ENCODE peak calls at places on chromosomes 2 and 18, in six cellular contexts. X is uterus, U is astrocyte, F is GM23338, I is bronchial epithelial cell, D is left ventricle myocardium inferior. C is an unnamed sample.
A peak's percentile ranks its signal among the peaks of the same experiment; 100 is the strongest.

GRCh38 chr2:883260-884026 is 67.2 kb upstream of the SNTG2 start:
- DNase-seq in D (no peak), F (no peak), I (no peak), X (no peak), U (no peak), C (no peak)

GRCh38 chr2:166539340-166540162 is 45.5 kb upstream of the SCN7A start:
- DNase-seq in I (peak; percentile 69), F (peak; percentile 75), D (no peak), U (peak; percentile 42), X (no peak), C (peak; percentile 5)

GRCh38 chr2:205699554-205700289 is 17.4 kb downstream of the NRP2 start:
- DNase-seq in U (no peak), I (no peak), D (no peak), X (no peak), F (no peak), C (no peak)

GRCh38 chr2:120231564-120231973 is 8.4 kb upstream of the TMEM185B start:
- DNase-seq in X (peak; percentile 12), D (no peak), F (no peak), U (no peak), I (no peak), C (no peak)

GRCh38 chr2:191521608-191522208 is 156.2 kb upstream of the NABP1 start:
- DNase-seq in U (peak; percentile 17), F (peak; percentile 44), X (no peak), I (peak; percentile 54), D (no peak), C (no peak)

GRCh38 chr2:138922973-138923563 is 142.9 kb upstream of the NXPH2 start:
- DNase-seq in D (no peak), F (peak; percentile 52), X (no peak), I (peak; percentile 55), U (peak; percentile 22), C (no peak)

GRCh38 chr2:188199716-188200128 is 92.0 kb upstream of the GULP1 start:
- DNase-seq in D (no peak), F (no peak), U (peak; percentile 98), I (peak; percentile 76), X (no peak), C (peak; percentile 89)

GRCh38 chr2:20616341-20616871 is 34.5 kb downstream of the HS1BP3 start:
- DNase-seq in D (peak; percentile 18), I (no peak), F (no peak), U (no peak), X (peak; percentile 30), C (no peak)

GRCh38 chr2:143463717-143464116 is 334.5 kb downstream of the ARHGAP15 start:
- DNase-seq in U (no peak), F (no peak), I (no peak), X (no peak), D (no peak), C (no peak)

GRCh38 chr18:35582899-35583558 is 1.5 kb downstream of the GALNT1 start:
- DNase-seq in F (peak; percentile 17), D (no peak), U (peak; percentile 58), X (no peak), I (peak; percentile 35), C (peak; percentile 35)

GRCh38 chr2:191264647-191265079 is 19.5 kb downstream of the MYO1B start:
- DNase-seq in U (peak; percentile 93), I (no peak), X (no peak), D (no peak), F (no peak), C (no peak)

GRCh38 chr2:173851256-173851655 is 113.9 kb downstream of the SP3 start:
- DNase-seq in F (no peak), U (peak; percentile 47), I (no peak), D (peak; percentile 45), X (peak; percentile 86), C (no peak)

GRCh38 chr2:67237288-67237687 is 159.8 kb upstream of the ETAA1 start:
- DNase-seq in I (no peak), F (peak; percentile 21), D (no peak), X (no peak), U (no peak), C (no peak)
- TF ChIP-seq CTCF in I (peak; percentile 30), F (peak; percentile 47), D (no peak), X (no peak), U (no peak), C (no peak)

GRCh38 chr18:70296289-70296688 is 7.4 kb downstream of the SOCS6 start:
- DNase-seq in D (peak; percentile 41), U (no peak), F (no peak), X (no peak), I (no peak), C (no peak)

GRCh38 chr18:70294471-70295191 is 5.8 kb downstream of the SOCS6 start:
- DNase-seq in F (no peak), X (no peak), I (no peak), D (no peak), U (no peak), C (no peak)

GRCh38 chr18:70295192-70295522 is 6.3 kb downstream of the SOCS6 start:
- DNase-seq in I (no peak), F (no peak), X (no peak), D (no peak), U (no peak), C (no peak)

GRCh38 chr18:70295633-70296188 is 6.9 kb downstream of the SOCS6 start:
- DNase-seq in I (no peak), F (no peak), D (no peak), X (no peak), U (no peak), C (no peak)

GRCh38 chr18:70296781-70297180 is 7.9 kb downstream of the SOCS6 start:
- DNase-seq in F (no peak), I (no peak), D (no peak), U (no peak), X (no peak), C (no peak)
- H3K4me3 ChIP-seq in F (no peak overlapping the region), I (no peak overlapping the region), D (peak overlapping the region; percentile 43), U (peak overlapping the region; percentile 29), X (no peak overlapping the region), C (no peak overlapping the region)

DNA sequence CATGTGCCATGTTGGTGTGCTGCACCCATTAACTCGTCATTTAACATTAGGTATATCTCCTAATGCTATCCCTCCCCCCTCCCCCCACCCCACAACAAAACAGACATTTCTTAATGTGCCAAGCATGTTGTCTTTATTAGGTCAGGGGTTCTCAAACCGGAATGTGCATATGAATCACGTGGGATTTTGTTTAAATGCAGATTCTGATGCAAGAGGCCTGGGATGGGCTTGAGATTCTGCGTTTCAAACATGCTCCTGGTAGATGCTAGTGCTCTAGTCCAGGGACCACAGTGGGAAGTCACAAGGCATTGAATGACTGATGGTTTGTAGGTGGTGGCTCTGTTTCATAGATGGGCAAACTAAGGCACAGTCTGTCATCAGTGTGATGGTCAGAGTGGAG is 184.7 kb downstream of the SMAD7 start:
- DNase-seq in I (no peak), X (no peak), F (no peak), D (no peak), U (no peak), C (no peak)
- H3K27me3 ChIP-seq in I (no peaks in the 10 kb centered on the region), X (no peaks in the 10 kb centered on the region), F (no peaks in the 10 kb centered on the region), D (no peaks in the 10 kb centered on the region), U (no peaks in the 10 kb centered on the region), C (no peaks in the 10 kb centered on the region)

DNA sequence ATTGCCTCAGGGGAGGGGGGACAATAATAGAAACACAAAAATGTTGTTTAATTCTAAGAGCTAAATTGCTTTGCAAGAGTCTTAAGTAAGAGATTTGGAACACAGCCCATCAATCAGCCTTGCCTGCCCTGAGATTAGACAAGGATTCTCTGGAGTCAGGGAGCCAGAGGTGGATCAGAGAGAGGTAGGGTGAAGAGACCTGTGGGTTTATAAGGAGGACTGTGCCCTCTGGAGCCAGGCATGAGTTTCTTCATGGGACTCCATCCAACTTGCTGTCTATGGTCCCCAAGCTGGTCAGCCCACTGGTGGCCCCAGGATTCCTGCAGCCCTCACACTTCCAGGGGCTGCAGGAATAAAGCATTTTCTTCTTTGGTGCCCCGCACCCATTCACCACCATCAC is 139.3 kb downstream of the ALK start:
- DNase-seq in D (no peak), U (no peak), F (no peak), X (no peak), I (no peak), C (no peak)
- TF ChIP-seq CTCF in D (no peak), U (no peak), F (no peak), X (no peak), I (no peak), C (no peak)

GRCh38 chr2:240820607-240821428 is 799 bp upstream of the KIF1A start:
- DNase-seq in D (peak; percentile 9), X (no peak), U (no peak), F (peak; percentile 83), I (no peak), C (no peak)

GRCh38 chr2:240822280-240822847 is 2.3 kb upstream of the KIF1A start:
- DNase-seq in F (no peak), X (no peak), U (no peak), I (no peak), D (no peak), C (no peak)

GRCh38 chr2:240819404-240820013 is 510 bp downstream of the KIF1A start:
- DNase-seq in I (no peak), X (no peak), F (peak; percentile 64), D (peak; percentile 5), U (no peak), C (no peak)

GRCh38 chr2:240820014-240820606 is at the start of gene KIF1A:
- DNase-seq in U (no peak), D (peak; percentile 11), F (peak; percentile 88), X (no peak), I (no peak), C (no peak)

DNA sequence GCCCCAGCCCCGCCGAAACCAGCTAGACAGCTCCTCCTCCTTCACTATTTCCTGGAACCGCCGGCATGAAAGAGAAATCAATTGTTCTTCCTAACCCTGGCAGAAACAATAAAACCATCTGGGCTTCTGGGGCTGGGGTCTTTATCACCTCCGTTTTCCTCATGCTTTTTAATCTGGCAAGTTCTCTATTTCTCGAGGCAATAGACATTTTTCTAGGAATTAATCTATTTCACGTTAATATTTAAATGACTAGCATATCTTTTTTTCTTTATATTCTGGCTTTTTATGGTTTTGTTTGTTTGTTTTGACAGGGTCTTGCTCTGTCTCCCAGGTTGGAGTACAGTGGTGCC is 1.4 kb upstream of the KIF1A start:
- DNase-seq in I (no peak), U (no peak), X (no peak), D (no peak), F (no peak), C (no peak)
- H3K4me3 ChIP-seq in I (no peak overlapping the region), U (no peak overlapping the region), X (no peak overlapping the region), D (no peak overlapping the region), F (peak overlapping the region; percentile 81), C (no peak overlapping the region)

GRCh38 chr2:66443977-66444855 is 9.3 kb downstream of the MEIS1 start:
- DNase-seq in U (peak; percentile 57), I (no peak), D (no peak), F (peak; percentile 43), X (no peak), C (no peak)
- H3K27me3 ChIP-seq in U (peaks cover 7% of the 10 kb centered on the region), I (no peaks in the 10 kb centered on the region), D (peaks cover 9% of the 10 kb centered on the region), F (peaks cover 100% of the 10 kb centered on the region), X (no peaks in the 10 kb centered on the region), C (peaks cover 51% of the 10 kb centered on the region)

GRCh38 chr2:10276481-10277292 is 26.0 kb upstream of the HPCAL1 start:
- DNase-seq in U (no peak), X (no peak), D (no peak), F (no peak), I (no peak), C (no peak)
- TF ChIP-seq CTCF in U (no peak), X (no peak), D (no peak), F (no peak), I (no peak), C (no peak)

GRCh38 chr2:60569680-60570111 is 16.2 kb upstream of the BCL11A start:
- DNase-seq in U (no peak), I (no peak), X (no peak), F (peak; percentile 36), D (no peak), C (no peak)
- H3K4me3 ChIP-seq in U (peak overlapping the region; percentile 58), I (peak overlapping the region; percentile 3), X (no peak overlapping the region), F (peak overlapping the region; percentile 71), D (peak overlapping the region; percentile 38), C (peak overlapping the region; percentile 23)